ENCODE peak calls at places on chromosomes 3 and 15, in ten cellular contexts. M is ovary; N is endodermal cell; V is lower lobe of right lung; U is CD4-positive, CD25-positive, alpha-beta regulatory T cell; E is fibroblast of lung; O is right cardiac atrium; X is Peyer's patch; I is psoas muscle; Z is tibial artery. Y is an unnamed sample.

GRCh38 chr3:177123820-177124219 is 73.5 kb downstream of the TBL1XR1 start:
- DNase-seq in I (no peak), U (no peak), N (no peak), X (no peak), V (no peak), Z (no peak), E (no peak), O (no peak), M (no peak), Y (no peak)

GRCh38 chr3:13420817-13421755 is 964 bp upstream of the NUP210 start:
- DNase-seq in E (no peak), Z (no peak), O (no peak), M (no peak), N (peak; percentile 65), X (peak; percentile 88), V (peak; percentile 74), U (peak; percentile 86), I (no peak), Y (no peak)

GRCh38 chr3:148372476-148372875 is 325.2 kb upstream of the AGTR1 start:
- DNase-seq in M (no peak), V (no peak), E (no peak), O (no peak), U (no peak), N (peak; percentile 30), X (no peak), I (no peak), Z (no peak), Y (no peak)

GRCh38 chr3:100913870-100914654 is 79.2 kb downstream of the ABI3BP start:
- DNase-seq in Z (peak; percentile 83), O (peak; percentile 70), E (no peak), X (no peak), M (peak; percentile 31), U (no peak), N (no peak), V (no peak), I (no peak), Y (no peak)

GRCh38 chr3:63986147-63986546 is 37.1 kb downstream of the PSMD6 start:
- DNase-seq in I (no peak), N (no peak), U (no peak), V (no peak), X (no peak), Z (no peak), E (no peak), M (no peak), O (no peak), Y (no peak)

GRCh38 chr15:87739866-87740265 is 516.7 kb downstream of the NTRK3 start:
- DNase-seq in E (no peak), V (no peak), M (no peak), O (no peak), N (no peak), Z (no peak), U (no peak), X (no peak), I (no peak), Y (no peak)

GRCh38 chr3:170355738-170356595 is 1.5 kb upstream of the SKIL start:
- DNase-seq in E (peak; percentile 54), V (peak; percentile 63), Z (peak; percentile 38), I (peak; percentile 42), N (peak; percentile 72), X (peak; percentile 63), U (no peak), O (peak; percentile 66), M (peak; percentile 64), Y (no peak)

GRCh38 chr3:20400686-20401085 is 214.7 kb upstream of the SGO1 start:
- DNase-seq in I (no peak), U (no peak), M (no peak), O (no peak), V (no peak), E (no peak), Z (no peak), X (no peak), N (no peak), Y (no peak)

GRCh38 chr3:16064660-16065414 is 109.6 kb upstream of the GALNT15 start:
- DNase-seq in X (peak; percentile 68), I (peak; percentile 86), M (peak; percentile 84), N (no peak), U (no peak), V (no peak), O (peak; percentile 90), E (peak; percentile 94), Z (peak; percentile 93), Y (peak; percentile 88)

GRCh38 chr3:53045784-53046170 is at the start of gene SFMBT1:
- DNase-seq in O (peak; percentile 75), Z (peak; percentile 58), X (peak; percentile 86), V (peak; percentile 77), U (peak; percentile 72), M (peak; percentile 73), I (peak; percentile 72), E (peak; percentile 52), N (peak; percentile 81), Y (no peak)

GRCh38 chr15:26433060-26433459 is 339.8 kb downstream of the GABRB3 start:
- DNase-seq in E (no peak), O (no peak), X (no peak), V (no peak), I (no peak), N (no peak), Z (no peak), U (no peak), M (no peak), Y (no peak)

GRCh38 chr3:56835626-56836025 is 33.9 kb upstream of the ARHGEF3 start:
- DNase-seq in O (no peak), U (no peak), N (no peak), V (no peak), M (no peak), E (peak; percentile 44), Z (no peak), X (no peak), I (no peak), Y (no peak)

GRCh38 chr15:94286581-94286980 is 55.2 kb downstream of the MCTP2 start:
- DNase-seq in E (no peak), N (no peak), U (no peak), V (no peak), O (no peak), Z (no peak), X (no peak), I (no peak), M (no peak), Y (no peak)
- H3K4me3 ChIP-seq in E (no peak overlapping the region), N (no peak overlapping the region), U (no peak overlapping the region), V (no peak overlapping the region), O (no peak overlapping the region), Z (no peak overlapping the region), X (no peak overlapping the region), I (no peak overlapping the region), M (no peak overlapping the region), Y (no peak overlapping the region)

DNA sequence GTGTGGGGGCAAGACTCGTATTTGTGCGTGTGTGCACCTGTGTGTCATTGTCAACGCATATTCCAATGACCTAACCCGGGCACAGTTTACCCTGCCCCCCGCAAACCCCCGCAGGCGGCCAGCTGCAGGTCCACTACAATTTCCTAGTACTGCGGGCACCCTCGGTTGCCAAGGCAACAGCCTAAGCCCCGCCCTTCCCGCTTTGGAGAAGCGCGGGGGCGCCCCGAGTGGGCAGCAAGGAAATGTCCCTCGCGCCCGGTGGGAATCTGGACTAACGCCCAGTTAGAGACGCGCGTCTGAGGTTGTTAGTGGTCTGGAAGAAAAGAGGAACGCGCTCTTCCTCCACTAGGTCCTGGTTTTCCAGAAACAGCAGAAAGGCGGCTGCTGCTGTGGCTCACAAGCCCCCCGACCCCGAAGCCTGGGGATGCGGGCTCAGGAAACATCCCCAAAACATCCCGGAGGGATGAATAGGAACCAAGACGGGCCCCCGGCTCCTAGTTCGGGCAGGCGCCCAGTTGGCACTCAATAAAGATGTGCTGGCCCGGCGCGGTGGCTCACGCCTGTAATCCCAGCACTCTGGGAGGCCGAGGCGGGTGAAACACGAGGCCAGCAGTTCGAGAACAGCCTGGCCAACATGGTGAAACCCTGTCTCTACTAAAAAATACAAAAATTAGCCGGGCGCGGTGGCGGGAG is 1.1 kb downstream of the ABHD14A start:
- DNase-seq in I (peak; percentile 76), N (peak; percentile 82), V (peak; percentile 87), O (peak; percentile 80), E (peak; percentile 69), M (peak; percentile 93), Z (peak; percentile 81), X (peak; percentile 82), U (no peak), Y (peak; percentile 96)
- H3K4me3 ChIP-seq in I (peak overlapping the region; percentile 75), N (peak overlapping the region; percentile 81), V (peak overlapping the region; percentile 88), O (peak overlapping the region; percentile 67), E (peak overlapping the region; percentile 93), M (peak overlapping the region; percentile 44), Z (peak overlapping the region; percentile 70), X (peak overlapping the region; percentile 83), U (peak overlapping the region; percentile 84), Y (peak overlapping the region; percentile 90)

GRCh38 chr15:89827821-89828220 is 13.2 kb upstream of the ANPEP start:
- DNase-seq in M (no peak), I (no peak), O (no peak), E (no peak), X (no peak), Z (no peak), V (no peak), N (no peak), U (no peak), Y (no peak)
- H3K4me3 ChIP-seq in M (no peak overlapping the region), I (no peak overlapping the region), O (no peak overlapping the region), E (no peak overlapping the region), X (no peak overlapping the region), Z (no peak overlapping the region), V (no peak overlapping the region), N (no peak overlapping the region), U (no peak overlapping the region), Y (no peak overlapping the region)

GRCh38 chr15:84842781-84843180 is 25.6 kb downstream of the ALPK3 start:
- DNase-seq in O (no peak), E (no peak), I (no peak), Z (no peak), X (no peak), N (no peak), M (no peak), V (no peak), U (no peak), Y (no peak)
- H3K4me3 ChIP-seq in O (no peak overlapping the region), E (no peak overlapping the region), I (peak overlapping the region; percentile 38), Z (no peak overlapping the region), X (no peak overlapping the region), N (no peak overlapping the region), M (no peak overlapping the region), V (no peak overlapping the region), U (no peak overlapping the region), Y (no peak overlapping the region)

GRCh38 chr15:32717290-32718081 is at the start of gene GREM1:
- DNase-seq in N (peak; percentile 89), X (peak; percentile 48), I (peak; percentile 15), M (no peak), V (no peak), O (no peak), E (peak; percentile 38), U (no peak), Z (no peak), Y (peak; percentile 54)
- H3K4me3 ChIP-seq in N (peak within 1 kb of the TSS; percentile 71), X (peak within 1 kb of the TSS; percentile 26), I (peak within 1 kb of the TSS; percentile 52), M (peak within 1 kb of the TSS; percentile 0), V (peak within 1 kb of the TSS; percentile 40), O (peak within 1 kb of the TSS; percentile 23), E (peak within 1 kb of the TSS; percentile 72), U (no peak within 1 kb of the TSS), Z (peak within 1 kb of the TSS; percentile 24), Y (peak within 1 kb of the TSS; percentile 64)